ENCODE peak calls at places on chromosomes 11 and 22, in eight cellular contexts. M is GM20000, K is tibial nerve, A is A549, U is fibroblast of lung, V is AG04450, F is endodermal cell, E is neural crest cell. H is an unnamed sample.

GRCh38 chr22:42343136-42343484 is 72.7 kb upstream of the TCF20 start:
- DNase-seq in M (no peak), K (no peak), A (no peak), U (no peak), V (no peak), F (no peak), E (no peak), H (no peak)

GRCh38 chr11:70064726-70065317 is 13.3 kb upstream of the ANO1 start:
- DNase-seq in M (no peak), K (no peak), A (no peak), U (no peak), V (no peak), F (no peak), E (no peak), H (no peak)

GRCh38 chr11:45739866-45740265 is 65.1 kb upstream of the SLC35C1 start:
- DNase-seq in M (no peak), K (no peak), A (no peak), U (no peak), V (no peak), F (no peak), E (no peak), H (no peak)

GRCh38 chr11:78605296-78605695 is 30.6 kb upstream of the NARS2 start:
- DNase-seq in M (no peak), K (no peak), A (no peak), U (no peak), V (no peak), F (no peak), E (no peak), H (no peak)

GRCh38 chr11:27249208-27249509 is 113.9 kb downstream of the CCDC34 start:
- DNase-seq in M (no peak), K (no peak), A (no peak), U (no peak), V (no peak), F (peak; percentile 84), E (no peak), H (no peak)

GRCh38 chr22:22450343-22450839 is 58.2 kb downstream of the ZNF280B start:
- DNase-seq in M (peak; percentile 84), K (peak; percentile 14), A (no peak), U (no peak), V (no peak), F (no peak), E (no peak), H (no peak)

GRCh38 chr22:31439805-31440204 is 40.4 kb downstream of the DRG1 start:
- DNase-seq in M (no peak), K (no peak), A (no peak), U (no peak), V (no peak), F (no peak), E (no peak), H (no peak)

GRCh38 chr11:93734427-93735222 is 6.7 kb downstream of the TAF1D start:
- DNase-seq in M (no peak), K (no peak), A (no peak), U (no peak), V (no peak), F (no peak), E (no peak), H (no peak)

GRCh38 chr11:76293189-76293631 is 86.9 kb upstream of the WNT11 start:
- DNase-seq in M (peak; percentile 41), K (no peak), A (no peak), U (no peak), V (no peak), F (no peak), E (no peak), H (no peak)

GRCh38 chr11:720642-721346 is 14.8 kb downstream of the EPS8L2 start:
- DNase-seq in M (peak; percentile 77), K (no peak), A (no peak), U (peak; percentile 59), V (no peak), F (peak; percentile 97), E (peak; percentile 44), H (no peak)

GRCh38 chr11:112881461-112881860 is 79.8 kb upstream of the NCAM1 start:
- DNase-seq in M (no peak), K (no peak), A (peak; percentile 25), U (peak; percentile 18), V (no peak), F (peak; percentile 95), E (peak; percentile 32), H (no peak)

GRCh38 chr11:110079726-110080125 is 13.5 kb upstream of the ZC3H12C start:
- DNase-seq in M (no peak), K (no peak), A (no peak), U (no peak), V (no peak), F (no peak), E (no peak), H (no peak)

GRCh38 chr11:128310676-128311445 is 276.5 kb downstream of the ETS1 start:
- DNase-seq in M (no peak), K (no peak), A (no peak), U (no peak), V (no peak), F (no peak), E (no peak), H (no peak)

GRCh38 chr11:75592699-75593098 is 30.6 kb downstream of the SERPINH1 start:
- DNase-seq in M (no peak), K (no peak), A (no peak), U (no peak), V (no peak), F (no peak), E (no peak), H (no peak)

GRCh38 chr22:39997939-39998726 is 3.4 kb downstream of the FAM83F start:
- DNase-seq in M (no peak), K (no peak), A (peak; percentile 18), U (no peak), V (no peak), F (peak; percentile 83), E (no peak), H (no peak)

GRCh38 chr11:127567237-127567932 is 566.8 kb upstream of the KIRREL3 start:
- DNase-seq in M (no peak), K (no peak), A (no peak), U (no peak), V (no peak), F (peak; percentile 47), E (no peak), H (no peak)

GRCh38 chr11:93648168-93648567 is 13.3 kb upstream of the CEP295 start:
- DNase-seq in M (no peak), K (no peak), A (no peak), U (peak; percentile 15), V (no peak), F (no peak), E (no peak), H (no peak)

GRCh38 chr11:67576742-67577475 is 6.7 kb upstream of the GSTP1 start:
- DNase-seq in M (no peak), K (no peak), A (no peak), U (no peak), V (no peak), F (peak; percentile 70), E (no peak), H (no peak)
- TF ChIP-seq CTCF in M (no peak), K (no peak), A (no peak), U (no peak), V (no peak), F (peak; percentile 34), E (no peak), H (no peak)

GRCh38 chr11:120658071-120658423 is 146.5 kb downstream of the GRIK4 start:
- DNase-seq in M (peak; percentile 47), K (no peak), A (no peak), U (no peak), V (no peak), F (no peak), E (no peak), H (no peak)

GRCh38 chr11:120659076-120659475 is 147.5 kb downstream of the GRIK4 start:
- DNase-seq in M (no peak), K (no peak), A (no peak), U (no peak), V (no peak), F (no peak), E (no peak), H (no peak)

GRCh38 chr11:120662071-120662611 is 150.6 kb downstream of the GRIK4 start:
- DNase-seq in M (no peak), K (no peak), A (no peak), U (no peak), V (no peak), F (peak; percentile 64), E (no peak), H (no peak)

GRCh38 chr11:120657306-120658070 is 145.9 kb downstream of the GRIK4 start:
- DNase-seq in M (peak; percentile 38), K (no peak), A (no peak), U (no peak), V (no peak), F (no peak), E (no peak), H (no peak)

DNA sequence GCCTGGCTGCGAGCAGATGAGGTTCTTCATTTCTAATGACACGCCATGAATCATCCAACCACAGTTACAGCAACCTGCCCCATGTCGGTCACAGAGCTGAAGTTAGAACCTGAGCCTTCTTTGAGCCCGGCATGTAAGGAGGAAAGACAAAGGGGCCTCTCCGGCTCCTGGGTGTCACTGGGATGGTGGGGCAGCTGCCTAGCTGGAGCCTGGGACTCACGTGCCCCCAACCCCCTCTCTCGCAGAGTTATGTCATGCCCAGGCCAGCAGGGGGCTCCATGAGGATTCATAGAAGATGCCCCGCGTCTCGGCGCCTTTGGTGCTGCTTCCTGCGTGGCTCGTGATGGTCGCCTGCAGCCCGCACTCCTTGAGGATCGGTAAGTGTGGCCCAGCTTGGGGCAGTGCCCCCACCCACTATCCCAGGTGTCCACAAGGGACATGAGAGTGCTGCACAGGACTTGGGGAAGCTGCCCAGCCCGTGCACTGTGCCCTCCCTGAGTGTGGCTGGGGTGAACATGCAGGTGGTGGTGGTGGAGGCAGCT is 148.5 kb downstream of the GRIK4 start:
- DNase-seq in M (peak; percentile 63), K (no peak), A (peak; percentile 44), U (peak; percentile 14), V (no peak), F (peak; percentile 89), E (peak; percentile 32), H (no peak)
- TF ChIP-seq CTCF in M (peak; percentile 60), K (peak; percentile 21), A (peak; percentile 32), U (peak; percentile 18), V (peak; percentile 32), F (peak; percentile 84), E (peak; percentile 59), H (peak; percentile 28)

DNA sequence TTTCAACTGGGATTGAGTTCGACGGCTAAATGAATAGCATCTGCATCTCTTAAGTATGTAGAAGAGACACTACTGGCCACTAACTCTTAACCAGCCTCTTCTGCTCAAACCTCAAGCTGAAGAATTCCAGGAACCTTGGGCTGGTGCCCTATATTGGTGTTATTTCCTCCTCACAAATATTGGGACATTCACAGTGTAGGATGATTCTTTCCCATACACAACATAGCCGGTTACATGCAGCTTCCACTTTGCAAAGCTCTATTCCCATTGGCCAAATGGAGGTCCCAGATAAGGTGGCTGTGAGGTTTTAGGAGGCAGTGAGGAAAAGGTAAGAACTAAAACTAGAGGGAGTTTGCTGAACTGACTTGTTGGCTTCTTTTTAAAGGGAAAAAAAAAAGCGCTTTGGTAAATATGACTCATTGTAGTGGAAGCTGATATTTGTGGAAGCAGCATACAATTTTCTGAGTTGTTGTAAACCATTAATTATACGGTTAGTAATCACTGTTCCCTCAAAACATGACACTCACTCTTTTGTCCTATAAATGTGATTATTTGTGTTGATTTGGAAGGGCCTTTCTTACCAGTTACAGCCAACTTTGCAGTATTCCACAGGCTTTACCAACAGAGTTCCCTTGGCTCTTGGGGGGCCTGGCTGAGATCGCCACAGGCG is 17.6 kb downstream of the C22orf31 start:
- DNase-seq in M (no peak), K (no peak), A (no peak), U (peak; percentile 62), V (no peak), F (no peak), E (no peak), H (no peak)
- TF ChIP-seq CTCF in M (no peak), K (no peak), A (no peak), U (peak; percentile 8), V (peak; percentile 12), F (no peak), E (no peak), H (no peak)

GRCh38 chr11:123000721-123001120 is 19.1 kb upstream of the BSX start:
- DNase-seq in M (no peak), K (no peak), A (no peak), U (no peak), V (no peak), F (no peak), E (no peak), H (no peak)
- TF ChIP-seq CTCF in M (no peak), K (no peak), A (no peak), U (no peak), V (no peak), F (no peak), E (no peak), H (no peak)